ENCODE peak calls at places on chromosomes 1 and 21, in four cellular contexts. L is K562, R is Panc1, V is Karpas-422. N is an unnamed sample.

GRCh38 chr1:201781447-201781846 is 47.5 kb upstream of the IPO9 start:
- DNase-seq in R (no peak), V (no peak), L (no peak), N (no peak)

GRCh38 chr1:91130256-91130985 is 108.6 kb upstream of the ZNF644 start:
- DNase-seq in R (no peak), L (no peak), V (no peak), N (no peak)

GRCh38 chr1:233019921-233020320 is 69.5 kb downstream of the NTPCR start:
- DNase-seq in L (no peak), R (no peak), V (no peak), N (no peak)

GRCh38 chr1:197481101-197481500 is 213.0 kb downstream of the CRB1 start:
- DNase-seq in V (no peak), R (no peak), L (no peak), N (no peak)

GRCh38 chr1:233045591-233045990 is 95.2 kb downstream of the NTPCR start:
- DNase-seq in L (no peak), V (no peak), R (no peak), N (no peak)

GRCh38 chr21:23401278-23401677 is 2206.0 kb downstream of the MRPL39 start:
- DNase-seq in V (no peak), R (peak; percentile 2), L (peak; percentile 3), N (no peak)

GRCh38 chr1:172286629-172287076 is 133.8 kb upstream of the C1orf105 start:
- DNase-seq in R (no peak), L (no peak), V (no peak), N (no peak)

GRCh38 chr21:44420416-44421205 is 34.7 kb upstream of the LRRC3 start:
- DNase-seq in L (no peak), V (no peak), R (no peak), N (no peak)

GRCh38 chr21:28669331-28669730 is 323.3 kb downstream of the LTN1 start:
- DNase-seq in R (no peak), V (no peak), L (no peak), N (no peak)

GRCh38 chr1:30788580-30789387 is 31.2 kb upstream of the LAPTM5 start:
- DNase-seq in L (no peak), R (no peak), V (no peak), N (no peak)

GRCh38 chr21:29145354-29145782 is 14.9 kb downstream of the MAP3K7CL start:
- DNase-seq in L (peak; percentile 13), V (no peak), R (peak; percentile 80), N (no peak)

GRCh38 chr1:90616395-90616794 is 100.7 kb downstream of the BARHL2 start:
- DNase-seq in L (peak; percentile 72), V (peak; percentile 64), R (no peak), N (peak; percentile 27)

GRCh38 chr1:12565966-12566352 is 52.1 kb downstream of the DHRS3 start:
- DNase-seq in R (no peak), V (no peak), L (peak; percentile 50), N (no peak)

GRCh38 chr1:102593276-102593675 is 515.0 kb downstream of the COL11A1 start:
- DNase-seq in R (no peak), L (no peak), V (no peak), N (no peak)

GRCh38 chr1:109821831-109822745 is 58.4 kb upstream of the EPS8L3 start:
- DNase-seq in V (no peak), R (peak; percentile 60), L (peak; percentile 94), N (no peak)

GRCh38 chr1:44543064-44543815 is 131.0 kb downstream of the TMEM53 start:
- DNase-seq in V (no peak), L (no peak), R (no peak), N (peak; percentile 95)

GRCh38 chr1:28208818-28209441 is 23.9 kb downstream of the DNAJC8 start:
- DNase-seq in L (peak; percentile 75), R (peak; percentile 41), V (peak; percentile 89), N (no peak)

GRCh38 chr1:40703316-40703715 is 11.8 kb downstream of the NFYC start:
- DNase-seq in R (no peak), L (peak; percentile 46), V (no peak), N (no peak)

GRCh38 chr1:55826413-55827080 is 611.4 kb upstream of the USP24 start:
- DNase-seq in L (no peak), R (no peak), V (no peak), N (no peak)

GRCh38 chr1:162498442-162498785 is 796 bp downstream of the UHMK1 start:
- DNase-seq in V (peak; percentile 88), R (no peak), L (no peak), N (no peak)

GRCh38 chr1:172390243-172390619 is 30.3 kb upstream of the C1orf105 start:
- DNase-seq in L (no peak), V (no peak), R (no peak), N (no peak)

GRCh38 chr1:26391450-26391849 is 18.9 kb upstream of the ZNF683 start:
- DNase-seq in V (peak; percentile 77), L (peak; percentile 84), R (no peak), N (peak; percentile 50)

GRCh38 chr1:77927414-77927813 is 39.0 kb downstream of the NEXN start:
- DNase-seq in V (no peak), R (no peak), L (no peak), N (no peak)

GRCh38 chr1:193927550-193927949 is 741.1 kb upstream of the B3GALT2 start:
- DNase-seq in R (no peak), L (no peak), V (no peak), N (no peak)

DNA sequence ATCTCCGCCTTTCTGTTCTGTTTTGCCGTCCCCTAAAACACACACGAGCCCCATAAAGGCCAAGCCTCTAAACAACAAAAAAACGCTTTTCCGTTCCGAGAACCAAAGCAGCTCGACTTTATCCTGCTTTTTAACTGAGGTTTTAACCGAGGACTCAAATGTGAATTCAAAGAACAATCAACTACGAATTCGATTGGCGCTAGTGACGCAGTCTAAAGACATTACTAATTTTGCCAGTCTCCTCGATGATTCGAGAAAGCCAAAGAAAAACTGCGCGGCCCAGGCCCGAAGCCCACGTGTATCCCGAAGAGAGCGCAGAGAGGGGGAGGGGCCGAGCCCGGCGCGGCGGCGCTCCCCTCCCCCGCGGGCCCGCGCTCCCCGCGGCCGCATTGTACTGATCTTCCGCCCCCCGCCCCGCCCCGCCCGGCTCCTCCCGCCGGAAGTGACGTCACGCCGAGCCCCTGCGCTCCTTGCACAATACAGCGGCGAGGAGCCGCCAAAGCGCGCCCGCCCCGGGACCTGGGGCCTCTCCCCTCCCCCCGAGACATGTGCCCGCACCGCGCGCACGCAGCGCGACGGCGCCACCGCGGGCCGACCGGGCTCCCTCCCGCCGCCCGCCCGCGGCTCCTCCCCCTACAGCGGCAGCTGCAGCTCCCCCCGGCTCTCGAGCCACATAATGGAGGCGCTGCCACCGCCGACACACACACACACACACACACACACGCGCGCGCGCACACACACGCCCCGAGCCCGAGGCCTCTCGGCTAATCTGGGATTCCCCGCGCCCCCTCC is 1.4 kb downstream of the HNRNPU start:
- DNase-seq in L (peak; percentile 99), R (peak; percentile 48), V (peak; percentile 98), N (peak; percentile 54)
- H3K4me1 ChIP-seq in L (peaks cover 15% of the 10 kb centered on the region), R (peaks cover 48% of the 10 kb centered on the region), V (peaks cover 45% of the 10 kb centered on the region), N (no peaks in the 10 kb centered on the region)

GRCh38 chr1:64699327-64699726 is 45.5 kb upstream of the RAVER2 start:
- DNase-seq in L (no peak), V (no peak), R (no peak), N (no peak)

GRCh38 chr1:64693406-64693805 is 51.5 kb upstream of the RAVER2 start:
- DNase-seq in V (no peak), L (no peak), R (no peak), N (no peak)

GRCh38 chr1:64692911-64693310 is 52.0 kb upstream of the RAVER2 start:
- DNase-seq in R (no peak), L (no peak), V (no peak), N (no peak)

GRCh38 chr1:64701071-64701470 is 43.8 kb upstream of the RAVER2 start:
- DNase-seq in R (no peak), L (no peak), V (no peak), N (no peak)

DNA sequence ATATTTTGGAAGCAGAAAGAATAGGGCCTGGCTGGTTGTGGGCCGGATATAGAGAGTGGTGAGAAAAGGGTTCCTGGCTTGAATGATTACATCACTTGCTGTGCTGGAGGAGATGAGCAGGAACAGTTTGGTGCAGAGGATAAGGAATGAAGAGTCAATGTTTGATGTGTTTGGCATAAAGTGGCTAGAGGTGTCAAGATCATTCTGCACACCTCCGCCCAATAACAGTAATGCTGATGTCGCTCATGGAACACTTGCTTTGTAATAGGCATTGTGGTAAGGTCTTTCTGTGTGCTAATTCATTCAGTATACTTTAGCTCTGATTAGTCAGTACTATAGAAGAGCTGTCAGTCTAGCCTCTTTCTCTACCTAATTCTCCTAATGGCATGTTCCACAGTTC is 48.0 kb upstream of the RAVER2 start:
- DNase-seq in L (no peak), R (no peak), V (no peak), N (no peak)
- H3K4me1 ChIP-seq in L (no peaks in the 10 kb centered on the region), R (no peaks in the 10 kb centered on the region), V (no peaks in the 10 kb centered on the region), N (peaks cover 2% of the 10 kb centered on the region)

DNA sequence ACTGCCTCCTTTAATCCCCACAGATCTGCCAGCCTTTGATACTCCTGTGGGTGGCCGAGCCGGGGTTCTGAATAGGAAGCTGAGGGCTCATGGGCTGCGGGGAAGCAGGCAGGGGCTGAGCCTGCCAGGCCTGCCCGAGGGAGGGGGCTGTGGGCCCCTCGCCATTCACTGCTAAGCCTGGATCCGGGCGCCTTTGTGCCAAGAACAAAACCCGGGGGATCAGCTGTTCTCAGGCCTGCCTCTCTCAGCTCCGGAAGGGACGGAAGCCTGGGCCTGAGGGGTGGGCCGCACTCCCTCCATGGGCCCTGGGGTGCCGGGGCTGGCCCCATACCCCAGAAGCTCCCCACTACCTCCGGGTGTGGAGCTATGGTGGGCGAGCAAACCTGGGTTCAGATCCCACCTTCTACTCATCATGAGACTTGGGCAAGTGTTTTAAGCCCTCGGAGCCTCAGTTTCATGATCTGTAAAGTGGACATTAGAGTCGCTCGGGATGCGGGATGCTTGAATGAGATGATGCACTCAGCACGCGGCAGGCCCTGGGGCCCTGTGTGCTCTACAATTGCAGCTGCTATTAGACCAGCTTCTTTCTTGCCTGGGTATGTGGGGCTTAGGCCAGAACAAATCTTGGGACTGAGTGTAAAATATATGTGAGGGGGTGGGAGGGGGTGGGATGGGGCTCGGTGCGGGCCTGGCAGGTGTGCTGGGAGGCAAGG is 19.2 kb upstream of the EPHA2 start:
- DNase-seq in L (no peak), R (no peak), V (no peak), N (no peak)
- H3K4me1 ChIP-seq in L (peaks cover 55% of the 10 kb centered on the region), R (peaks cover 93% of the 10 kb centered on the region), V (no peaks in the 10 kb centered on the region), N (peaks cover 2% of the 10 kb centered on the region)

DNA sequence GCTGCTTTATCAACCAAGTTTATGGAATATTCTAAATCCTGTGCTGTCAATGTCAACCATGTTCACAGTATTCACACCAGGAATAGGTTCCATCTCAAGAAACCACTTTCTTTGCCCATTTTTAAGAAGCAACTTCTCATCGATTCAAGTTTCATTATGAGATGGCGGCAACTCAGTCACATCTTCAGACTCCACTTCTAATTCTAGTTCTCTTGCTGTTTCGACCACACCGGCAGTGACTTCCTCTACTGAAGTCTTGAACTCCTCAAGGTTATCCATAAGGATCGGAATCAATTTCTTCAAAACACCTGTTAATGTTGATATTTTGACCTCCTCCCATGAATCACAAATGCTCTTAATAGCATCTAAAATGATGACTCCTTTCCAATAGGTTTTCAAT is 39.7 kb upstream of the IFNLR1 start:
- DNase-seq in L (no peak), R (no peak), V (no peak), N (no peak)
- H3K4me1 ChIP-seq in L (no peaks in the 10 kb centered on the region), R (no peaks in the 10 kb centered on the region), V (no peaks in the 10 kb centered on the region), N (no peaks in the 10 kb centered on the region)